ENCODE peak calls at places on chromosome 21, in five cellular contexts. K is CD8-positive, alpha-beta T cell; H is PC-9; G is upper lobe of left lung; B is right atrium auricular region. F is an unnamed sample.
A peak's percentile ranks its signal among the peaks of the same experiment; 100 is the strongest.

GRCh38 chr21:27390384-27390783 is 423.5 kb upstream of the ADAMTS5 start:
- DNase-seq in K (no peak), H (no peak), G (no peak), B (no peak), F (no peak)

GRCh38 chr21:35324372-35325220 is 275.5 kb upstream of the RUNX1 start:
- DNase-seq in K (no peak), H (no peak), G (no peak), B (no peak), F (no peak)

GRCh38 chr21:26719750-26720149 is 125.5 kb downstream of the ADAMTS1 start:
- DNase-seq in K (no peak), H (no peak), G (no peak), B (no peak), F (no peak)

GRCh38 chr21:15066231-15066577 is 1.4 kb upstream of the NRIP1 start:
- DNase-seq in K (no peak), H (no peak), G (no peak), B (no peak), F (no peak)

GRCh38 chr21:35210093-35210492 is 161.0 kb upstream of the RUNX1 start:
- DNase-seq in K (no peak), H (no peak), G (no peak), B (no peak), F (no peak)

GRCh38 chr21:31173881-31174555 is 135.7 kb upstream of the KRTAP19-8 start:
- DNase-seq in K (peak; percentile 35), H (no peak), G (peak; percentile 34), B (peak; percentile 73), F (no peak)

GRCh38 chr21:36385909-36386642 is 884 bp downstream of the CHAF1B start:
- DNase-seq in K (no peak), H (no peak), G (no peak), B (no peak), F (no peak)

GRCh38 chr21:36887983-36888382 is 78.5 kb downstream of the HLCS start:
- DNase-seq in K (no peak), H (no peak), G (no peak), B (no peak), F (no peak)

GRCh38 chr21:42859891-42860230 is 19.5 kb downstream of the WDR4 start:
- DNase-seq in K (no peak), H (no peak), G (no peak), B (no peak), F (no peak)
- H3K4me1 ChIP-seq in K (no peaks in the 10 kb centered on the region), H (no peaks in the 10 kb centered on the region), G (peaks cover 9% of the 10 kb centered on the region), B (no peaks in the 10 kb centered on the region), F (no peaks in the 10 kb centered on the region)

DNA sequence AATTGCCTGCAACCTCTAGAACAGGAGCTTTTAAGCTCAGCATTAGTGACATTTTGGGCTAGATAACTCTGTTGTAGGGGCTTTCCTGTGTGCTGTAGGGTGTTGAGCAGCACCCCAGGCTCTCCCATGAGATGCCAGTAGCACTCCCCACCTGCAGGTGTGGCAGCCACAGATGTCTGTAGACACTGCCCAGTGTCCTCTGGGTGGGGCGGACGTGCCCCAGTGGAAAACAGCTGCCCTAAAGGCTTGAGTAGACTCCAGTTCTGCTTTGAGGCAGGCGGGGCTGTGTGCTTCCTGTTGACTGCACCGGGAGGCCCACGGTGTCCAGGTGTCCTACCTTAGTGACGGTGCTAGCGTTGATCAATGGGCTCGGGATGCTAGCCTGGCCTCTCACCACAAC is 16.9 kb upstream of the PWP2 start:
- DNase-seq in K (peak; percentile 30), H (no peak), G (no peak), B (no peak), F (no peak)
- H3K4me1 ChIP-seq in K (peaks cover 61% of the 10 kb centered on the region), H (no peaks in the 10 kb centered on the region), G (peaks cover 28% of the 10 kb centered on the region), B (peaks cover 34% of the 10 kb centered on the region), F (no peaks in the 10 kb centered on the region)

DNA sequence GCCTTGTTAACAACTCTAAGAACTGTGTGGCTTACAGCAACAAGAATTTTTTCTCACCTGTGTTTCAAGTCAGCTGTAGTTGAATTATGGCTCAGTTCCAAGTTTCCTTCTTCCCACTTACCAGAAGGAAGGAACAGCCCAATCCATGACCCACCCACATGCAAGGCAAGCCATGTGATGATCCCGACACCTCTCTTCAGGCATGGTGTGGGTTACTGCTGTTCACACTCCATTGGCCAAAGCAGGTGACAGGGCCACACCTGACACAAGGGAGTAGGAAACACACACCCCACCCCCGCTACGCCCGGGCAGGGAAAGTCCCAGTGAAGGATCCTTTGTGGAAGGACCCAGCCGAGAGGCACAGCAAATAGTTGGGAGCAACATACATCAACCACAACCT is 36.3 kb downstream of the KCNJ15 start:
- DNase-seq in K (no peak), H (no peak), G (peak; percentile 72), B (no peak), F (no peak)
- H3K4me1 ChIP-seq in K (peaks cover 7% of the 10 kb centered on the region), H (no peaks in the 10 kb centered on the region), G (peaks cover 51% of the 10 kb centered on the region), B (peaks cover 12% of the 10 kb centered on the region), F (peaks cover 22% of the 10 kb centered on the region)

GRCh38 chr21:45970674-45971486 is 10.7 kb upstream of the COL6A1 start:
- DNase-seq in K (peak; percentile 65), H (no peak), G (no peak), B (no peak), F (no peak)
- H3K4me1 ChIP-seq in K (peaks cover 24% of the 10 kb centered on the region), H (peaks cover 7% of the 10 kb centered on the region), G (peaks cover 36% of the 10 kb centered on the region), B (peaks cover 56% of the 10 kb centered on the region), F (peaks cover 55% of the 10 kb centered on the region)

GRCh38 chr21:23522750-23523149 is 2084.5 kb downstream of the MRPL39 start:
- DNase-seq in K (no peak), H (no peak), G (no peak), B (no peak), F (no peak)
- H3K4me1 ChIP-seq in K (no peaks in the 10 kb centered on the region), H (no peaks in the 10 kb centered on the region), G (no peaks in the 10 kb centered on the region), B (no peaks in the 10 kb centered on the region), F (no peaks in the 10 kb centered on the region)